ENCODE peak calls at places on chromosomes 1 and 21, in seven cellular contexts. D is cardiac septum, F is iPS-NIHi11, J is M059J, G is A673, N is astrocyte of the spinal cord, O is fibroblast of the conjunctiva. E is an unnamed sample.

GRCh38 chr1:212519131-212519530 is 86.4 kb downstream of the NENF start:
- DNase-seq in J (no peak), O (no peak), N (no peak), G (no peak), F (no peak), D (no peak), E (no peak)

GRCh38 chr1:26019641-26020315 is 1.8 kb upstream of the EXTL1 start:
- DNase-seq in G (no peak), N (peak), J (peak), O (no peak), D (no peak), F (no peak), E (peak)

GRCh38 chr1:94979126-94979525 is 52.2 kb upstream of the CNN3 start:
- DNase-seq in N (no peak), D (no peak), G (no peak), F (no peak), O (no peak), J (no peak), E (no peak)

GRCh38 chr1:246703581-246703980 is 20.6 kb upstream of the SCCPDH start:
- DNase-seq in O (no peak), G (peak), D (no peak), F (no peak), N (no peak), J (no peak), E (peak)

GRCh38 chr1:119986007-119986497 is 83.4 kb downstream of the NOTCH2 start:
- DNase-seq in N (no peak), J (no peak), D (no peak), F (no peak), G (no peak), O (no peak), E (no peak)

GRCh38 chr1:61644303-61644702 is 80.6 kb downstream of the TM2D1 start:
- DNase-seq in O (no peak), N (no peak), J (no peak), F (no peak), D (no peak), G (no peak), E (no peak)

GRCh38 chr1:6393400-6394187 is at the start of gene ACOT7:
- DNase-seq in J (peak), F (peak), O (peak), G (peak), D (peak), N (peak), E (peak)

GRCh38 chr1:66359815-66360214 is 174.1 kb upstream of the SGIP1 start:
- DNase-seq in F (no peak), O (no peak), J (no peak), N (no peak), G (no peak), D (no peak), E (no peak)

GRCh38 chr1:236084386-236084730 is 19.5 kb upstream of the NID1 start:
- DNase-seq in J (no peak), F (no peak), G (no peak), D (no peak), O (no peak), N (no peak), E (no peak)

GRCh38 chr1:28580706-28581530 is 11.1 kb upstream of the RAB42 start:
- DNase-seq in J (peak), D (no peak), N (peak), F (peak), G (peak), O (no peak), E (peak)

GRCh38 chr1:5706239-5706638 is 286.0 kb downstream of the NPHP4 start:
- DNase-seq in J (no peak), F (no peak), N (no peak), D (no peak), G (no peak), O (no peak), E (no peak)

GRCh38 chr1:6014130-6014999 is 22.1 kb upstream of the NPHP4 start:
- DNase-seq in D (no peak), G (no peak), N (no peak), J (no peak), F (no peak), O (no peak), E (no peak)

GRCh38 chr1:63615809-63616420 is 22.7 kb downstream of the PGM1 start:
- DNase-seq in F (peak), G (peak), D (no peak), O (peak), J (peak), N (peak), E (peak)

GRCh38 chr21:20187028-20187427 is 811.2 kb upstream of the NCAM2 start:
- DNase-seq in F (no peak), D (no peak), G (no peak), N (no peak), O (no peak), J (no peak), E (no peak)

GRCh38 chr21:35136586-35137254 is 87.6 kb upstream of the RUNX1 start:
- DNase-seq in F (no peak), G (no peak), O (no peak), J (peak), N (peak), D (no peak), E (peak)

GRCh38 chr1:35797380-35797779 is 10.4 kb upstream of the AGO4 start:
- DNase-seq in J (no peak), N (no peak), O (no peak), F (no peak), D (no peak), G (no peak), E (no peak)

GRCh38 chr1:175191654-175192053 is 922 bp downstream of the KIAA0040 start:
- DNase-seq in J (peak), F (no peak), O (no peak), N (no peak), G (no peak), D (no peak), E (peak)

GRCh38 chr21:32494946-32495703 is 82.6 kb downstream of the EVA1C start:
- DNase-seq in N (peak), J (peak), O (no peak), D (no peak), G (no peak), F (no peak), E (peak)

GRCh38 chr1:202281316-202282016 is 60.3 kb downstream of the UBE2T start:
- DNase-seq in J (peak), O (no peak), N (peak), F (no peak), D (no peak), G (peak), E (peak)

GRCh38 chr1:227437495-227438008 is 119.3 kb upstream of the CDC42BPA start:
- DNase-seq in O (peak), D (no peak), N (peak), G (peak), F (peak), J (peak), E (peak)

GRCh38 chr1:218865591-218865990 is 308.1 kb upstream of the LYPLAL1 start:
- DNase-seq in N (peak), G (no peak), D (no peak), F (no peak), O (no peak), J (peak), E (peak)

GRCh38 chr1:19139711-19140110 is 70.4 kb downstream of the UBR4 start:
- DNase-seq in F (no peak), G (no peak), D (no peak), J (no peak), N (no peak), O (no peak), E (no peak)

GRCh38 chr21:37281579-37281978 is 14.4 kb upstream of the VPS26C start:
- DNase-seq in J (no peak), D (no peak), F (no peak), G (no peak), O (no peak), N (no peak), E (no peak)

GRCh38 chr1:41529621-41530395 is 45.3 kb upstream of the EDN2 start:
- DNase-seq in O (no peak), J (no peak), F (no peak), D (peak), G (no peak), N (no peak), E (no peak)

GRCh38 chr1:187933562-187934419 is 1105.0 kb downstream of the PLA2G4A start:
- DNase-seq in O (no peak), G (no peak), N (no peak), J (no peak), D (no peak), F (no peak), E (no peak)

GRCh38 chr1:114040273-114041043 is 61.2 kb downstream of the OLFML3 start:
- DNase-seq in D (no peak), F (no peak), J (no peak), G (no peak), N (no peak), O (no peak), E (peak)

GRCh38 chr1:173153503-173153902 is 53.6 kb downstream of the TNFSF4 start:
- DNase-seq in D (no peak), F (no peak), G (no peak), O (no peak), J (no peak), N (no peak), E (no peak)

GRCh38 chr1:31372961-31373896 is at the start of gene FABP3:
- DNase-seq in F (peak), D (peak), N (peak), G (peak), O (peak), J (peak), E (peak)

GRCh38 chr1:42085596-42085995 is 67.6 kb upstream of the GUCA2B start:
- DNase-seq in N (no peak), J (peak), G (no peak), F (peak), O (no peak), D (no peak), E (peak)

GRCh38 chr21:37368536-37369279 is 2.1 kb downstream of the DYRK1A start:
- DNase-seq in J (peak), O (no peak), N (no peak), D (no peak), F (no peak), G (no peak), E (peak)

GRCh38 chr1:94738371-94738770 is 81.8 kb upstream of the SLC44A3 start:
- DNase-seq in O (no peak), J (peak), F (no peak), G (no peak), N (no peak), D (no peak), E (no peak)

GRCh38 chr1:188425687-188426086 is 1596.9 kb downstream of the PLA2G4A start:
- DNase-seq in O (peak), F (no peak), D (no peak), J (peak), G (no peak), N (peak), E (peak)

GRCh38 chr1:34779526-34779925 is 1.5 kb upstream of the GJB3 start:
- DNase-seq in O (no peak), N (no peak), F (no peak), J (peak), D (peak), G (no peak), E (peak)

GRCh38 chr1:76250317-76250716 is 175.8 kb downstream of the ST6GALNAC3 start:
- DNase-seq in N (no peak), G (no peak), F (no peak), D (no peak), J (no peak), O (no peak), E (no peak)

GRCh38 chr1:169529068-169529642 is 43.4 kb upstream of the SLC19A2 start:
- DNase-seq in N (peak), D (no peak), O (no peak), F (peak), J (peak), G (no peak), E (peak)

GRCh38 chr1:200346744-200347143 is 63.1 kb downstream of the ZNF281 start:
- DNase-seq in N (no peak), D (no peak), O (no peak), F (no peak), G (no peak), J (peak), E (no peak)

GRCh38 chr1:206739411-206740076 is 31.0 kb upstream of the IL19 start:
- DNase-seq in F (peak), O (no peak), G (no peak), D (no peak), J (peak), N (no peak), E (no peak)